ENCODE peak calls at places on chromosomes 12 and 14, in seven cellular contexts. N, P, T, W, Q, O and L are unnamed samples.

GRCh38 chr12:80222261-80222660 is 122.9 kb downstream of the OTOGL start:
- DNase-seq in W (no peak), Q (no peak), P (no peak), T (no peak), O (no peak), N (no peak), L (no peak)

GRCh38 chr12:100842156-100842555 is 47.6 kb downstream of the ANO4 start:
- DNase-seq in P (no peak), O (no peak), T (no peak), N (no peak), W (no peak), Q (no peak), L (no peak)

GRCh38 chr12:111761099-111761498 is 5.6 kb upstream of the ALDH2 start:
- DNase-seq in T (no peak), N (no peak), W (no peak), O (no peak), Q (no peak), P (no peak), L (no peak)

GRCh38 chr14:91417983-91418386 is 365 bp upstream of the CCDC88C start:
- DNase-seq in Q (no peak), W (no peak), N (peak; percentile 58), T (peak; percentile 61), O (peak; percentile 50), P (peak; percentile 68), L (no peak)

GRCh38 chr12:48991247-48992050 is 7.7 kb downstream of the DDN start:
- DNase-seq in N (peak; percentile 3), O (no peak), W (no peak), T (no peak), P (no peak), Q (no peak), L (no peak)

GRCh38 chr14:58331111-58331510 is 32.8 kb downstream of the ARID4A start:
- DNase-seq in Q (peak; percentile 79), T (peak; percentile 76), P (peak; percentile 96), N (peak; percentile 91), O (peak; percentile 46), W (peak; percentile 91), L (peak; percentile 88)

GRCh38 chr14:68951051-68951797 is 27.9 kb downstream of the ACTN1 start:
- DNase-seq in Q (peak; percentile 80), W (peak; percentile 41), P (peak; percentile 60), T (no peak), O (no peak), N (no peak), L (peak; percentile 96)

GRCh38 chr12:123363743-123364531 is 710 bp downstream of the SBNO1 start:
- DNase-seq in P (peak; percentile 20), O (peak; percentile 63), Q (peak; percentile 29), W (peak; percentile 29), N (peak; percentile 12), T (peak; percentile 44), L (no peak)

GRCh38 chr14:29216774-29217232 is 450.2 kb downstream of the FOXG1 start:
- DNase-seq in W (no peak), P (no peak), Q (no peak), O (no peak), T (no peak), N (no peak), L (no peak)

GRCh38 chr12:27808831-27809230 is 28.8 kb upstream of the MANSC4 start:
- DNase-seq in W (no peak), T (no peak), Q (no peak), O (no peak), N (no peak), P (peak; percentile 75), L (no peak)

GRCh38 chr12:40980346-40981005 is 207.6 kb upstream of the PDZRN4 start:
- DNase-seq in T (no peak), N (no peak), O (no peak), Q (no peak), P (no peak), W (no peak), L (no peak)

GRCh38 chr14:68669644-68670343 is 123.1 kb downstream of the ZFP36L1 start:
- DNase-seq in P (peak; percentile 48), W (no peak), O (no peak), Q (no peak), N (no peak), T (no peak), L (no peak)

GRCh38 chr12:112833939-112834338 is 42.4 kb downstream of the RPH3A start:
- DNase-seq in N (no peak), T (no peak), P (no peak), O (no peak), Q (no peak), W (no peak), L (no peak)

GRCh38 chr12:11607313-11608081 is 42.0 kb upstream of the ETV6 start:
- DNase-seq in Q (no peak), O (no peak), T (no peak), W (no peak), N (no peak), P (peak; percentile 51), L (no peak)

GRCh38 chr12:80553316-80553715 is 109.3 kb downstream of the PTPRQ start:
- DNase-seq in N (no peak), T (no peak), O (no peak), P (no peak), Q (no peak), W (no peak), L (peak; percentile 69)

GRCh38 chr14:66379116-66379515 is 107.1 kb upstream of the CCDC196 start:
- DNase-seq in Q (peak; percentile 25), P (peak; percentile 98), W (peak; percentile 12), N (no peak), O (no peak), T (no peak), L (no peak)

GRCh38 chr14:66383771-66384170 is 102.4 kb upstream of the CCDC196 start:
- DNase-seq in Q (no peak), T (peak; percentile 55), O (no peak), W (no peak), P (no peak), N (no peak), L (no peak)

GRCh38 chr14:66381765-66382164 is 104.4 kb upstream of the CCDC196 start:
- DNase-seq in P (no peak), Q (no peak), T (no peak), N (no peak), W (no peak), O (no peak), L (no peak)

GRCh38 chr14:66380143-66380542 is 106.0 kb upstream of the CCDC196 start:
- DNase-seq in Q (no peak), N (no peak), W (peak; percentile 18), T (no peak), P (peak; percentile 48), O (no peak), L (no peak)

DNA sequence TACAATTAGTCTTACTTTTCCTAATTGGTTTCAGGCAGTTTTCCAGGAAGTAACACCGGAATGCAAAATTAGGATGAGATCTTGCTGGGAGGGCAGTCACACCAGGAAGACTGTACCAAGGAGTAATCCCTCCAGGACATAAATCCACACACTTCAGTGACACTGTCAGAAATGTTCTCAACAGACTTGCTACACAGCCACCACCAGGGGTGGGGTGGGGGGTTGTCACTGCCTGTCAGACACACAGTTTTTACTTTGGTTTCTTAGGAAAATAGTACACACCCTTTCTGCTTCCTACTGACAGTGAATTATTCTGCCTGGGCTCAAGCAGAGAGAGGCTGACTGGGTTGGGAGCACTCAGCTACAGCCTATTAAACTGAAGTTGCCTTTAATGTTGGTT is 102.9 kb upstream of the CCDC196 start:
- DNase-seq in W (no peak), N (no peak), O (no peak), T (no peak), Q (no peak), P (no peak), L (no peak)
- H3K4me1 ChIP-seq in W (no peaks in the 10 kb centered on the region), N (no peaks in the 10 kb centered on the region), O (peaks cover 9% of the 10 kb centered on the region), T (peaks cover 24% of the 10 kb centered on the region), Q (peaks cover 18% of the 10 kb centered on the region), P (peaks cover 21% of the 10 kb centered on the region), L (no peaks in the 10 kb centered on the region)

DNA sequence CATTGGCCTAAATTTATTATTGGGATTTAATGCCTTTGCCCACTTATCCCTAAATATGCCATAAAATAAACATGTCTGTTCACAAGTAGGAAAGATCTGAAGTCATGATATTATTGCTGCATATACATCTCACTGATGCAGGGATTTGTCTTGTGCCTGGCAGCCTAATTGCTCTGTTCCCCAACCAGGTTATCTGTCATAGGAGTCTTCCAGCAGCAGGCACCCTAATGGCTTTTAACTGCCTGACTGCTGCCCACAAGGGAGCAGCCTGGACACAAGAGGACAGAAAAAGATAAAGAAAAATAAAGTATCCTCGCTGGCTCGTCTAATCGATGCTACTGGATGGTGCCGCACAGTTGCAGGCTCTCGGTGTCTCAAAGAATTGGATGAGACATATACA is 337.6 kb upstream of the FAR2 start:
- DNase-seq in P (no peak), Q (no peak), N (no peak), O (no peak), T (no peak), W (no peak), L (no peak)
- H3K4me3 ChIP-seq in P (no peak overlapping the region), Q (no peak overlapping the region), N (no peak overlapping the region), O (no peak overlapping the region), T (no peak overlapping the region), W (no peak overlapping the region), L (no peak overlapping the region)

GRCh38 chr14:64928239-64929002 is 14.1 kb downstream of the GPX2 start:
- DNase-seq in Q (no peak), W (no peak), P (no peak), N (peak; percentile 29), T (no peak), O (no peak), L (no peak)
- H3K4me1 ChIP-seq in Q (peaks cover 35% of the 10 kb centered on the region), W (peaks cover 3% of the 10 kb centered on the region), P (peaks cover 15% of the 10 kb centered on the region), N (peaks cover 26% of the 10 kb centered on the region), T (no peaks in the 10 kb centered on the region), O (no peaks in the 10 kb centered on the region), L (no peaks in the 10 kb centered on the region)

GRCh38 chr14:64704145-64704742 is at the start of gene PLEKHG3:
- DNase-seq in W (peak; percentile 90), N (no peak), P (peak; percentile 91), Q (peak; percentile 85), T (peak; percentile 93), O (peak; percentile 76), L (peak; percentile 87)

GRCh38 chr14:64701660-64702059 is 2.6 kb upstream of the PLEKHG3 start:
- DNase-seq in W (no peak), T (peak; percentile 75), Q (no peak), N (no peak), O (no peak), P (no peak), L (no peak)

GRCh38 chr14:64702493-64703392 is 1.5 kb upstream of the PLEKHG3 start:
- DNase-seq in T (peak; percentile 98), Q (no peak), N (no peak), O (no peak), P (peak; percentile 85), W (peak; percentile 94), L (no peak)

GRCh38 chr14:64704743-64705405 is 650 bp downstream of the PLEKHG3 start:
- DNase-seq in N (no peak), O (no peak), Q (no peak), T (no peak), W (peak; percentile 74), P (peak; percentile 75), L (no peak)

DNA sequence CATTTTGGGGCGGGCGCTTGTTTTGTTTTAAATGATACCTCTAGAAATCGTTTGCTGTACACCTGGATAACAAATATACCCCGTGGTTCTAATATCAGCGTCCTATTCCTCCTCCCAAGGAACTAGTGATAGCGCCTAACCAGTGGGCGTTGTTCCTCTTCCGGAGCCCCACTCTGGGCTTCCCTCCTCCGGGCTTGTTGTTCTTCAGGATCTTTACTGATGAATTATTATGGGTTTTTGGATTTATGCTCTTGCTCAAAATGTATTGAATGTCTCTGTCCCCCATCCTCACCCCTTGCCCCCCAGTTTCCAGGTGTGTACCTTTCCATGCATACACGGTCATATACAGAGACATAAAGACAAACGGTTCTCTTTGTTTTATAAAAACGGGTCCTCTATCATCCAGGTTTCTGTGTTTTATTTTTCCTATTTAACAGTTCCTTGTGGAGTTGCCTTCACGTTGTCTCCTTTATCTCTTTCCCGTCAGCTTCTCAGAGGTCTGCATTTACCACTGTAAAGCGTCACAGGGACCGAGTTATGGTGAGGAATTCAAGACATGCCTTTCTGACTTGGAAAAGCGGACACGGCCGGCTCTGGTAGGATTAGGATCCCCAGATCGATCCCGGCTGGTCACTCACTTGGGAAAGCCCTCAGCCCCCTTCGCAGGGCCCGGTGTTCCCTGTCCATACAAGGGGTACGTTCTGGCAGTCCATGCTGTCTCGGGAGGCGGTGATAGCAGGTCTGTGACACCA is 655 bp upstream of the PLEKHG3 start:
- DNase-seq in T (peak; percentile 70), Q (no peak), W (no peak), N (no peak), O (no peak), P (peak; percentile 21), L (no peak)
- H3K4me3 ChIP-seq in T (peak overlapping the region; percentile 86), Q (peak overlapping the region; percentile 81), W (peak overlapping the region; percentile 12), N (no peak overlapping the region), O (peak overlapping the region; percentile 94), P (no peak overlapping the region), L (peak overlapping the region; percentile 82)